ENCODE peak calls at places on chromosome 6, in ten cellular contexts. B is M059J; Y is KBM-7; F is stimulated activated CD4-positive, alpha-beta T cell treated with anti-CD3 and anti-CD28 coated beads, TNF-alpha, amount 100 ng/mL, for 24 hours; W is mucosa of descending colon; D is CD8-positive, alpha-beta T cell; U is A172; C is PC-3; S is MCF 10A; J is mesenteric fat pad. Q is an unnamed sample.

GRCh38 chr6:82270791-82271392 is 23.3 kb upstream of the IBTK start:
- DNase-seq in B (peak; percentile 59), Y (peak; percentile 47), F (no peak), W (no peak), D (no peak), U (peak; percentile 21), C (peak; percentile 57), S (peak; percentile 60), J (no peak), Q (peak; percentile 44)

GRCh38 chr6:139640453-139640852 is 266.0 kb upstream of the CITED2 start:
- DNase-seq in B (peak; percentile 56), Y (peak; percentile 82), F (no peak), W (no peak), D (no peak), U (no peak), C (no peak), S (no peak), J (no peak), Q (peak; percentile 37)

GRCh38 chr6:31762356-31762755 is at the start of gene SAPCD1:
- DNase-seq in B (no peak), Y (no peak), F (no peak), W (no peak), D (no peak), U (no peak), C (no peak), S (no peak), J (no peak), Q (no peak)

GRCh38 chr6:44335631-44336030 is 6.8 kb upstream of the SPATS1 start:
- DNase-seq in B (no peak), Y (no peak), F (no peak), W (no peak), D (no peak), U (no peak), C (no peak), S (no peak), J (no peak), Q (no peak)

GRCh38 chr6:136846046-136846445 is 23.7 kb downstream of the PEX7 start:
- DNase-seq in B (peak; percentile 55), Y (peak; percentile 61), F (no peak), W (no peak), D (peak; percentile 18), U (peak; percentile 13), C (peak; percentile 64), S (peak; percentile 63), J (no peak), Q (peak; percentile 75)

GRCh38 chr6:64445038-64445437 is 809.4 kb downstream of the PHF3 start:
- DNase-seq in B (no peak), Y (no peak), F (no peak), W (no peak), D (no peak), U (no peak), C (no peak), S (no peak), J (no peak), Q (no peak)

GRCh38 chr6:35831257-35832007 is 26.3 kb downstream of the LHFPL5 start:
- DNase-seq in B (no peak), Y (no peak), F (no peak), W (no peak), D (no peak), U (no peak), C (no peak), S (no peak), J (no peak), Q (no peak)

GRCh38 chr6:117034547-117034946 is 157.5 kb downstream of the RFX6 start:
- DNase-seq in B (no peak), Y (no peak), F (no peak), W (no peak), D (no peak), U (no peak), C (peak; percentile 17), S (no peak), J (no peak), Q (no peak)

GRCh38 chr6:156102129-156102528 is 646.5 kb upstream of the NOX3 start:
- DNase-seq in B (peak; percentile 8), Y (no peak), F (no peak), W (no peak), D (no peak), U (peak; percentile 1), C (peak; percentile 58), S (peak; percentile 30), J (no peak), Q (peak; percentile 11)

GRCh38 chr6:158233214-158233795 is 65.2 kb downstream of the GTF2H5 start:
- DNase-seq in B (no peak), Y (no peak), F (no peak), W (no peak), D (no peak), U (no peak), C (peak; percentile 12), S (no peak), J (no peak), Q (peak; percentile 29)

GRCh38 chr6:122709922-122710512 is 69.5 kb upstream of the FABP7 start:
- DNase-seq in B (no peak), Y (peak; percentile 95), F (no peak), W (no peak), D (no peak), U (no peak), C (no peak), S (no peak), J (no peak), Q (no peak)

GRCh38 chr6:1612902-1613301 is 3.2 kb downstream of the FOXC1 start:
- DNase-seq in B (peak; percentile 93), Y (peak; percentile 32), F (no peak), W (no peak), D (no peak), U (peak; percentile 46), C (peak; percentile 84), S (peak; percentile 66), J (no peak), Q (peak; percentile 50)

GRCh38 chr6:22622390-22622789 is 53.0 kb downstream of the HDGFL1 start:
- DNase-seq in B (peak; percentile 23), Y (no peak), F (no peak), W (no peak), D (no peak), U (no peak), C (no peak), S (no peak), J (no peak), Q (no peak)

GRCh38 chr6:9083108-9083507 is 647.8 kb upstream of the SLC35B3 start:
- DNase-seq in B (no peak), Y (no peak), F (no peak), W (no peak), D (no peak), U (no peak), C (no peak), S (no peak), J (no peak), Q (no peak)

GRCh38 chr6:1235825-1236224 is 76.1 kb upstream of the FOXQ1 start:
- DNase-seq in B (no peak), Y (no peak), F (no peak), W (no peak), D (no peak), U (no peak), C (no peak), S (no peak), J (no peak), Q (no peak)

GRCh38 chr6:148869589-148869988 is 122.8 kb downstream of the UST start:
- DNase-seq in B (peak; percentile 98), Y (no peak), F (no peak), W (no peak), D (no peak), U (peak; percentile 85), C (peak; percentile 96), S (peak; percentile 90), J (no peak), Q (peak; percentile 74)

GRCh38 chr6:140041056-140041455 is 666.6 kb upstream of the CITED2 start:
- DNase-seq in B (peak; percentile 84), Y (no peak), F (no peak), W (no peak), D (no peak), U (no peak), C (no peak), S (no peak), J (no peak), Q (no peak)

GRCh38 chr6:157380779-157381561 is at the start of gene ZDHHC14:
- DNase-seq in B (peak; percentile 92), Y (peak; percentile 90), F (peak; percentile 91), W (peak; percentile 95), D (peak; percentile 90), U (peak; percentile 61), C (peak; percentile 81), S (peak; percentile 77), J (peak; percentile 97), Q (peak; percentile 96)

GRCh38 chr6:41386594-41386993 is 51.2 kb downstream of the NCR2 start:
- DNase-seq in B (no peak), Y (no peak), F (no peak), W (no peak), D (no peak), U (no peak), C (no peak), S (no peak), J (no peak), Q (no peak)

GRCh38 chr6:70566751-70567382 is at the start of gene SDHAF4:
- DNase-seq in B (peak; percentile 91), Y (peak; percentile 88), F (peak; percentile 92), W (peak; percentile 94), D (peak; percentile 96), U (peak; percentile 78), C (peak; percentile 84), S (peak; percentile 93), J (peak; percentile 96), Q (peak; percentile 96)

GRCh38 chr6:116010400-116011095 is 50.1 kb downstream of the FRK start:
- DNase-seq in B (peak; percentile 69), Y (peak; percentile 53), F (peak; percentile 36), W (no peak), D (peak; percentile 37), U (peak; percentile 65), C (peak; percentile 80), S (peak; percentile 81), J (no peak), Q (peak; percentile 83)

GRCh38 chr6:14606353-14606752 is 488.8 kb downstream of the CD83 start:
- DNase-seq in B (no peak), Y (no peak), F (no peak), W (no peak), D (no peak), U (no peak), C (no peak), S (no peak), J (no peak), Q (no peak)

GRCh38 chr6:25173951-25174474 is 105.2 kb upstream of the CARMIL1 start:
- DNase-seq in B (peak; percentile 98), Y (peak; percentile 36), F (no peak), W (no peak), D (no peak), U (peak; percentile 92), C (peak; percentile 96), S (peak; percentile 93), J (no peak), Q (peak; percentile 80)

GRCh38 chr6:111204881-111205280 is 117.6 kb downstream of the SLC16A10 start:
- DNase-seq in B (no peak), Y (no peak), F (no peak), W (no peak), D (no peak), U (no peak), C (no peak), S (no peak), J (no peak), Q (no peak)

GRCh38 chr6:35810831-35811698 is 5.9 kb downstream of the LHFPL5 start:
- DNase-seq in B (peak; percentile 95), Y (no peak), F (no peak), W (no peak), D (no peak), U (peak; percentile 85), C (peak; percentile 98), S (peak; percentile 85), J (peak; percentile 85), Q (peak; percentile 72)

GRCh38 chr6:134868812-134869211 is 81.1 kb downstream of the ALDH8A1 start:
- DNase-seq in B (no peak), Y (no peak), F (no peak), W (no peak), D (no peak), U (no peak), C (no peak), S (no peak), J (no peak), Q (no peak)

GRCh38 chr6:157471895-157472686 is 91.1 kb downstream of the ZDHHC14 start:
- DNase-seq in B (no peak), Y (no peak), F (no peak), W (no peak), D (no peak), U (no peak), C (no peak), S (no peak), J (no peak), Q (no peak)

GRCh38 chr6:124233221-124233620 is 429.6 kb downstream of the NKAIN2 start:
- DNase-seq in B (no peak), Y (no peak), F (no peak), W (no peak), D (no peak), U (no peak), C (no peak), S (no peak), J (no peak), Q (no peak)